ENCODE peak calls at places on chromosomes 3 and 15, in six cellular contexts. B, L, E, T, J and A are unnamed samples.

GRCh38 chr3:8970971-8971589 is 7.8 kb upstream of the RAD18 start:
- DNase-seq in B (peak; percentile 77), L (peak; percentile 49), E (peak; percentile 72), T (peak; percentile 68), J (peak; percentile 80), A (no peak)

GRCh38 chr3:33363113-33363800 is 76.9 kb downstream of the UBP1 start:
- DNase-seq in B (no peak), L (no peak), E (no peak), T (no peak), J (no peak), A (no peak)

GRCh38 chr3:39982665-39983357 is 173.4 kb downstream of the MYRIP start:
- DNase-seq in B (no peak), L (no peak), E (no peak), T (no peak), J (no peak), A (no peak)

GRCh38 chr3:65048151-65048550 is 360.4 kb upstream of the ADAMTS9 start:
- DNase-seq in B (no peak), L (no peak), E (no peak), T (no peak), J (no peak), A (no peak)

GRCh38 chr15:63334821-63335220 is 46.8 kb downstream of the CA12 start:
- DNase-seq in B (no peak), L (no peak), E (no peak), T (no peak), J (no peak), A (no peak)

GRCh38 chr3:168249048-168249538 is 153.4 kb upstream of the GOLIM4 start:
- DNase-seq in B (no peak), L (no peak), E (no peak), T (no peak), J (no peak), A (peak; percentile 3)

GRCh38 chr3:168493412-168494205 is 397.9 kb upstream of the GOLIM4 start:
- DNase-seq in B (no peak), L (no peak), E (no peak), T (no peak), J (no peak), A (no peak)

GRCh38 chr3:32100465-32100864 is 6.0 kb upstream of the GPD1L start:
- DNase-seq in B (no peak), L (no peak), E (no peak), T (no peak), J (no peak), A (no peak)

GRCh38 chr3:58242340-58242739 is 4.7 kb downstream of the ABHD6 start:
- DNase-seq in B (peak; percentile 7), L (no peak), E (no peak), T (peak; percentile 50), J (no peak), A (no peak)

GRCh38 chr3:44427683-44428082 is 49.8 kb downstream of the ZNF445 start:
- DNase-seq in B (no peak), L (no peak), E (no peak), T (no peak), J (peak; percentile 54), A (no peak)

GRCh38 chr15:100189849-100190248 is 151.9 kb downstream of the ADAMTS17 start:
- DNase-seq in B (no peak), L (no peak), E (no peak), T (no peak), J (no peak), A (no peak)

GRCh38 chr3:73656241-73656890 is 31.6 kb upstream of the PDZRN3 start:
- DNase-seq in B (no peak), L (no peak), E (no peak), T (no peak), J (no peak), A (no peak)

GRCh38 chr3:4588410-4588809 is 95.3 kb downstream of the ITPR1 start:
- DNase-seq in B (no peak), L (no peak), E (no peak), T (peak; percentile 83), J (no peak), A (peak; percentile 62)

GRCh38 chr15:28124841-28125240 is 25.7 kb upstream of the OCA2 start:
- DNase-seq in B (no peak), L (no peak), E (no peak), T (no peak), J (no peak), A (no peak)

GRCh38 chr15:28127036-28127435 is 27.9 kb upstream of the OCA2 start:
- DNase-seq in B (no peak), L (no peak), E (no peak), T (no peak), J (no peak), A (no peak)

GRCh38 chr15:28128036-28128435 is 28.9 kb upstream of the OCA2 start:
- DNase-seq in B (no peak), L (no peak), E (no peak), T (peak; percentile 41), J (no peak), A (no peak)

GRCh38 chr15:28123408-28124023 is 24.4 kb upstream of the OCA2 start:
- DNase-seq in B (peak; percentile 73), L (no peak), E (peak; percentile 62), T (peak; percentile 84), J (peak; percentile 65), A (peak; percentile 55)

DNA sequence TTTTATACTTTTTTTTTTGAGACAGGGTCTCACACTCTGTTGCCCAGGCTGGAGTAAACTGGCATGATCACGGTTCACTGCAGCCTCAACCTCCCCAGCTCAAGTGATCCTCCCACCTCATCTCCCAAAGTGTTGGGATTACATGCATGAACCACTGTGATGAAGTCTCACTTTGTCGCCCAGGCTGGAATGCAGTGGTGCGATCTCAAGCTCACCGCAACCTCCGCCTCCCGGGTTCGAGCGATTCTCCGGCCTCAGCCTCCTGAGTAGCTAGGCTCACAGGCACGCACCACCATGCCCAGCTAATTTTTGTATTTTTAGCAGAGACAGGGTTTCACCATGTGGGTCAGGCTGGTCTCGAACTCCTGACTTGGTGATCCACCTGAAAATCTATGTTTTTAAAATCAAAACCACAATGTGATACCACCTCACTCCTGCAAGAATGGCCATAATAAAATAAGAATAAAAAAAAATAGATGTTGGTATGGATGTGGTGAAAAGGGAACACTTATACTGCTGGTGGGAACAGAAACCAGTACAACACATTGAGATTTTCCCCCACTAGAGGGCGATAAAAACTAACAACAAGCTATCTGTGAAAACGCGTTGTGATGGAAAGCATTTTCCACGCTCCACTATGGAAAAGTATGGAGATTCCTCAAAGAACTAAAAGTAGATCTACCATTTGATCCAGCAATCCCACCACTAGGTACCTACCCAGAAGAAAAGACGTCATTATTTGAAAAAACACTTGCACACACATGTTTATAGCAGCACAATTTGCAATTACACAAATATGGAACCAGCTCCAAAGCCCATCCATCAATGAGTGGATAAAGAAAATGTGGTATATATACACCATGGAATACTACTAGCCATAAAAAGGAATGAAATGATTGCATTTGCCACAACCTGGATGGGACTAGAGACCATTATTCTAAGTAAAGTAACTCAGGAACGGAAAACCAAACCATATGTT is 26.8 kb upstream of the OCA2 start:
- DNase-seq in B (no peak), L (no peak), E (peak; percentile 54), T (no peak), J (peak; percentile 44), A (no peak)
- H3K4me3 ChIP-seq in B (no peak overlapping the region), L (no peak overlapping the region), E (no peak overlapping the region), T (no peak overlapping the region), J (no peak overlapping the region), A (no peak overlapping the region)

GRCh38 chr15:69816522-69816921 is 281.2 kb downstream of the TLE3 start:
- DNase-seq in B (no peak), L (no peak), E (no peak), T (no peak), J (no peak), A (no peak)
- H3K27me3 ChIP-seq in B (no peaks in the 10 kb centered on the region), L (no peaks in the 10 kb centered on the region), E (no peaks in the 10 kb centered on the region), T (peaks cover 13% of the 10 kb centered on the region), J (peaks cover 4% of the 10 kb centered on the region), A (peaks cover 11% of the 10 kb centered on the region)

GRCh38 chr3:134094491-134094890 is 64.8 kb upstream of the SLCO2A1 start:
- DNase-seq in B (no peak), L (no peak), E (no peak), T (no peak), J (no peak), A (no peak)
- H3K9me3 ChIP-seq in B (no peaks in the 10 kb centered on the region), L (no peaks in the 10 kb centered on the region), E (no peaks in the 10 kb centered on the region), T (no peaks in the 10 kb centered on the region), J (no peaks in the 10 kb centered on the region), A (peaks cover 32% of the 10 kb centered on the region)

DNA sequence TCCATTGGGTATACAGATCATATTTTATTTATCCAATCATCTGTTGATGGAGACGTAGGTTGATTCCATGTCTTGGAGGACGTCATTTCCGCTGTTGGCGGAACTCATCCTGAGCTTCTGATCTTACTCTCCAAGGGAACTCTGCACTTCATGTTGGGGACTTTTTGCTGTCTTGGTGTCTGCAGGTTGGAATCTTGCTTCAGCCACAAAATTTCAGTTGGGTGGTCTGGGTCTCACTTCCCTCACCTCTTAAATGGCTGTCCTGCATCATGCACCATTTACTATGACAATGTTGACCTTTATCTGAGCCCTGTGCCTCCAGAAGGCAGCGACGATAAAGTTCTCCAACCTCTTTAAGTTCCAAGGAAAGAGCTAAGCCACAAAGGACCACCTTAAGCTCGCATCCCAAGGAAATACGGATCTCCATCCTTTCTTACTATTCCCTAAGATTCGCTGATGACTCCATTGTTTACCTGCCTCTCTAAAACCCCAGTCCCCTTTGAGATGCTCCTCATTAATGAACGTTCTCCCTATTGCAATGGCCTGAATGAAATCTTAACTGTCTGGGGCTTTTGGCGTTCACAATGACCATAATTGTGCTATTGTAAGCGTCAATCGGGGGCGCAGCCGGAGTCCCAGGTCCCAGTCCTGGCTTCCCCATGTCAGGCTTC is 23.1 kb upstream of the RNU6-1 start:
- DNase-seq in B (no peak), L (no peak), E (no peak), T (no peak), J (no peak), A (no peak)
- H3K4me3 ChIP-seq in B (peak overlapping the region; percentile 56), L (no peak overlapping the region), E (no peak overlapping the region), T (peak overlapping the region; percentile 64), J (peak overlapping the region; percentile 40), A (peak overlapping the region; percentile 32)